ENCODE peak calls at places on chromosomes 4 and X, in five cellular contexts. Q is ELR; R is CD8-positive, alpha-beta T cell; E is activated naive CD4-positive, alpha-beta T cell; K is PC-3. X is an unnamed sample.

GRCh38 chr4:74536557-74536956 is 91.6 kb downstream of the AREG start:
- DNase-seq in E (no peak), K (peak; percentile 46), Q (peak; percentile 45), R (no peak), X (no peak)

GRCh38 chr4:1727117-1728031 is 6.1 kb downstream of the TACC3 start:
- DNase-seq in K (peak; percentile 89), E (no peak), Q (peak; percentile 91), R (no peak), X (peak; percentile 63)

GRCh38 chr4:101527186-101527585 is 179.9 kb upstream of the PPP3CA start:
- DNase-seq in K (no peak), E (no peak), R (peak; percentile 56), Q (no peak), X (no peak)

GRCh38 chrX:41661366-41662095 is 27.2 kb upstream of the GPR34 start:
- DNase-seq in K (peak; percentile 20), Q (peak; percentile 30), R (no peak), E (no peak), X (no peak)

GRCh38 chr4:24840826-24841587 is 45.6 kb downstream of the SOD3 start:
- DNase-seq in E (no peak), K (peak; percentile 83), R (no peak), Q (no peak), X (no peak)

GRCh38 chr4:65007841-65008439 is 598.7 kb upstream of the TECRL start:
- DNase-seq in E (no peak), Q (peak; percentile 70), R (no peak), K (peak; percentile 86), X (no peak)

GRCh38 chr4:6341696-6342095 is 72.0 kb downstream of the WFS1 start:
- DNase-seq in E (no peak), K (no peak), Q (no peak), R (no peak), X (no peak)

GRCh38 chr4:99462875-99463464 is 27.8 kb upstream of the ADH7 start:
- DNase-seq in R (peak; percentile 44), E (peak; percentile 7), K (peak; percentile 75), Q (peak; percentile 60), X (peak; percentile 20)

GRCh38 chr4:8439914-8440490 is 521 bp downstream of the ACOX3 start:
- DNase-seq in E (no peak), K (no peak), R (no peak), Q (no peak), X (peak; percentile 30)

GRCh38 chr4:76364763-76365162 is 56.2 kb downstream of the CCDC158 start:
- DNase-seq in R (no peak), E (no peak), K (no peak), Q (no peak), X (no peak)

GRCh38 chrX:12447448-12448154 is 309.3 kb downstream of the FRMPD4 start:
- DNase-seq in K (peak; percentile 80), Q (peak; percentile 87), R (no peak), E (no peak), X (no peak)

GRCh38 chr4:78689700-78690318 is 86.3 kb upstream of the BMP2K start:
- DNase-seq in E (no peak), R (no peak), Q (no peak), K (no peak), X (no peak)

GRCh38 chr4:155679343-155679742 is 12.7 kb downstream of the GUCY1A1 start:
- DNase-seq in K (peak; percentile 93), E (no peak), R (no peak), Q (no peak), X (peak; percentile 35)

GRCh38 chrX:79601336-79602131 is 234.4 kb upstream of the ITM2A start:
- DNase-seq in R (no peak), Q (no peak), K (no peak), E (no peak), X (no peak)

GRCh38 chr4:909821-910220 is 22.3 kb downstream of the GAK start:
- DNase-seq in R (no peak), E (no peak), Q (no peak), K (no peak), X (no peak)

GRCh38 chr4:182554736-182555135 is 311.5 kb downstream of the TENM3 start:
- DNase-seq in Q (no peak), K (no peak), R (no peak), E (no peak), X (no peak)

GRCh38 chrX:129737921-129738320 is 858 bp upstream of the XPNPEP2 start:
- DNase-seq in Q (peak; percentile 63), E (no peak), K (peak; percentile 58), R (no peak), X (no peak)

GRCh38 chrX:42746606-42747005 is 31.4 kb downstream of the PPP1R2C start:
- DNase-seq in K (no peak), Q (no peak), R (no peak), E (no peak), X (no peak)

GRCh38 chrX:103373581-103373980 is 2.8 kb upstream of the BEX3 start:
- DNase-seq in Q (peak; percentile 24), E (no peak), K (peak; percentile 57), R (no peak), X (no peak)

GRCh38 chrX:152822383-152823086 is 8.0 kb downstream of the CETN2 start:
- DNase-seq in K (peak; percentile 62), Q (peak; percentile 68), E (no peak), R (no peak), X (no peak)

GRCh38 chr4:158682071-158682470 is 10.0 kb downstream of the ETFDH start:
- DNase-seq in E (no peak), K (no peak), Q (no peak), R (no peak), X (no peak)

GRCh38 chr4:48467442-48467841 is 15.7 kb upstream of the SLC10A4 start:
- DNase-seq in K (no peak), Q (no peak), R (no peak), E (no peak), X (no peak)

GRCh38 chr4:40719008-40719623 is 30.6 kb upstream of the NSUN7 start:
- DNase-seq in R (no peak), E (no peak), Q (peak; percentile 59), K (peak; percentile 73), X (no peak)

GRCh38 chr4:152606800-152607577 is 71.1 kb upstream of the FBXW7 start:
- DNase-seq in E (no peak), R (peak; percentile 14), K (peak; percentile 52), Q (no peak), X (no peak)

GRCh38 chrX:40933132-40934078 is 151.8 kb upstream of the USP9X start:
- DNase-seq in K (peak; percentile 27), R (no peak), Q (peak; percentile 49), E (no peak), X (no peak)

GRCh38 chr4:15963568-15963967 is 593 bp upstream of the FGFBP2 start:
- DNase-seq in K (no peak), Q (no peak), R (peak; percentile 42), E (no peak), X (no peak)

GRCh38 chr4:40523581-40523980 is 106.1 kb downstream of the RBM47 start:
- DNase-seq in Q (no peak), R (no peak), K (no peak), E (no peak), X (no peak)

GRCh38 chrX:15761564-15762191 is 23.6 kb downstream of the CA5B start:
- DNase-seq in E (no peak), K (peak; percentile 46), Q (peak; percentile 45), R (peak; percentile 22), X (no peak)

GRCh38 chrX:103861200-103861599 is 29.1 kb upstream of the RAB9B start:
- DNase-seq in E (no peak), K (peak; percentile 75), R (no peak), Q (no peak), X (no peak)

GRCh38 chr4:54277691-54278090 is 48.6 kb downstream of the PDGFRA start:
- DNase-seq in Q (peak; percentile 68), E (no peak), K (peak; percentile 75), R (no peak), X (no peak)